ENCODE peak calls at places on chromosomes 7 and 10, in six cellular contexts. X is NCI-H69; Y is germinal center; I is activated T-helper 1 cell treated with anti-CD3 and anti-CD28 coated beads, Interleukin-2, amount 50 U/mL, for 16 hours; R is brain microvascular endothelial cell; Q is SW 1271. G is an unnamed sample.

GRCh38 chr7:148153611-148154010 is 437.0 kb upstream of the C7orf33 start:
- DNase-seq in X (peak), Y (no peak), I (no peak), R (no peak), Q (no peak), G (no peak)

GRCh38 chr10:125160856-125161569 is 650 bp upstream of the CTBP2 start:
- DNase-seq in X (peak), Y (peak), I (no peak), R (peak), Q (peak), G (peak)

GRCh38 chr10:112490543-112490942 is 43.5 kb downstream of the VTI1A start:
- DNase-seq in X (peak), Y (no peak), I (no peak), R (no peak), Q (no peak), G (no peak)

GRCh38 chr7:42694894-42695553 is 216.8 kb downstream of the C7orf25 start:
- DNase-seq in X (no peak), Y (no peak), I (no peak), R (no peak), Q (no peak), G (no peak)

GRCh38 chr7:32905175-32905662 is 13.7 kb upstream of the KBTBD2 start:
- DNase-seq in X (peak), Y (peak), I (peak), R (peak), Q (peak), G (no peak)

GRCh38 chr7:33392143-33392542 is 262.8 kb downstream of the BBS9 start:
- DNase-seq in X (peak), Y (no peak), I (no peak), R (no peak), Q (no peak), G (no peak)

GRCh38 chr7:83267141-83267631 is 104.5 kb upstream of the PCLO start:
- DNase-seq in X (peak), Y (no peak), I (no peak), R (no peak), Q (no peak), G (no peak)

GRCh38 chr7:112350596-112350995 is 99.7 kb upstream of the IFRD1 start:
- DNase-seq in X (peak), Y (no peak), I (no peak), R (no peak), Q (no peak), G (no peak)

GRCh38 chr10:131050162-131050766 is 261.3 kb downstream of the TCERG1L start:
- DNase-seq in X (no peak), Y (no peak), I (no peak), R (no peak), Q (no peak), G (no peak)

GRCh38 chr10:7477538-7478334 is 66.9 kb upstream of the SFMBT2 start:
- DNase-seq in X (no peak), Y (peak), I (no peak), R (no peak), Q (no peak), G (no peak)

G was measured in AG04450.